ENCODE peak calls at places on chromosomes 7 and 10, in seven cellular contexts. C is DND-41, A is endothelial cell of umbilical vein, W is fibroblast of lung, P is neural progenitor cell, M is MM.1S, I is GM23248. H is an unnamed sample.

GRCh38 chr7:92158660-92159575 is 20.0 kb downstream of the LRRD1 start:
- DNase-seq in C (no peak), A (no peak), W (peak), P (no peak), M (peak), I (peak), H (peak)

GRCh38 chr10:110571093-110571743 is 3.7 kb downstream of the SMC3 start:
- DNase-seq in C (no peak), A (no peak), W (no peak), P (no peak), M (no peak), I (no peak), H (no peak)

GRCh38 chr10:101063548-101064414 is 2.0 kb downstream of the KAZALD1 start:
- DNase-seq in C (no peak), A (peak), W (no peak), P (peak), M (peak), I (no peak), H (no peak)

GRCh38 chr10:70834448-70835151 is 18.9 kb downstream of the SGPL1 start:
- DNase-seq in C (no peak), A (no peak), W (no peak), P (no peak), M (no peak), I (no peak), H (no peak)

GRCh38 chr7:18583305-18583704 is 87.8 kb downstream of the HDAC9 start:
- DNase-seq in C (no peak), A (no peak), W (peak), P (no peak), M (no peak), I (peak), H (no peak)

GRCh38 chr7:96719164-96719563 is 9.5 kb upstream of the SEM1 start:
- DNase-seq in C (no peak), A (no peak), W (no peak), P (no peak), M (no peak), I (no peak), H (no peak)

GRCh38 chr10:102024799-102025198 is 31.2 kb downstream of the ARMH3 start:
- DNase-seq in C (no peak), A (no peak), W (no peak), P (no peak), M (no peak), I (no peak), H (no peak)

GRCh38 chr7:155763122-155763521 is 49.1 kb downstream of the SHH start:
- DNase-seq in C (peak), A (no peak), W (no peak), P (no peak), M (no peak), I (no peak), H (no peak)

GRCh38 chr7:118372530-118372929 is 148.0 kb downstream of the ANKRD7 start:
- DNase-seq in C (peak), A (peak), W (peak), P (no peak), M (peak), I (peak), H (no peak)

GRCh38 chr10:120505866-120506265 is 48.8 kb downstream of the PLPP4 start:
- DNase-seq in C (no peak), A (no peak), W (no peak), P (no peak), M (no peak), I (peak), H (no peak)

GRCh38 chr10:36489928-36490279 is 635.5 kb upstream of the ANKRD30A start:
- DNase-seq in C (no peak), A (no peak), W (peak), P (no peak), M (no peak), I (peak), H (peak)

GRCh38 chr10:70145666-70146488 is 623 bp downstream of the TYSND1 start:
- DNase-seq in C (peak), A (peak), W (peak), P (peak), M (peak), I (peak), H (peak)

DNA sequence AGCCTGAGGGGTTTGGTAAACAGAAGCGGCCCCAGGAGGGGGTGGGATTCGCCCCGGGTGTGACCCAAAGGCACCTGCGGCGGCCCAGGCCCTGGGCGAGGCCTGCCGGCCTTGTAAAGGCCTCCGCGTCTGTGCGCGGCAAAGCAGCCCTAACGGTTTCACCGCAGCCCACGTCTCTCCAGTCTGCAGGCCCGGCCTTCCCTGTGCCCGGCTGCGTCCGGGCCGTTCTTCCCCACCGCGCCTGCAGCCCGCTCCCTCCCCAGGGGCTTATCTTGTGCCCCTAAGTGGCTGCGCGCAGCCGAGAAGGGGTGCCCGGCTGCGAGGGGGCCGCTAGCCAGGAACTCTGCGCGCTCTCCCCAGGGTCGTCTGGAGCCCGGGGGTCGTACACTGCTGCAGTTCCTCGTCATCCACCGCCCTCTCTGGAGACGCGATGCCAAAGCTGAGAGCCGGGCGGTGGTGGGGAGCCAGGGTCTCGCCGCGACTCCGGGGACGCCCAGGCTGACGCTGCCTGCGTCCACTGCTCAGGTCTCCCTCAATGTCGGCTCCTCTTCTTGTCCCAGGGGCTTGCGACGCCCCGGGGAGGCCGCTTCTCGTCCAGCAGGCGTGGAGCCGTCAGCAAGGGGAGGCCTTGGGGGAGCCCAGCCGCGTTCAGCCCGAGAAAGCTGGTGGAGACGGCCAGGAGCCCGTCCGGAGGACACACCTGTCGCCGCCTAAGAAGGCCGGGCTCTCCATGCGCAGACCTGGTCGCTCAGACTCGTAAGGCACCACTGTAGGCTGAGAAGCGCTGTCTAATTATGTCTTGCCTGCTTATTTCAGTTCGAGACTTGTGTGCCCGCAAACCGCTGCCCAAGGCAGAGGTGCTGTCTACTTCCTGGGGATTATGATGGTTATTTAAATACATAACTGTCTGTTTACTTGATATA is 132.3 kb downstream of the SPAG6 start:
- DNase-seq in C (no peak), A (no peak), W (no peak), P (peak), M (no peak), I (no peak), H (no peak)
- TF ChIP-seq EZH2 in C (no peak), A (no peak), W (no peak), P (peak), M (no peak), I (no peak), H (no peak)

DNA sequence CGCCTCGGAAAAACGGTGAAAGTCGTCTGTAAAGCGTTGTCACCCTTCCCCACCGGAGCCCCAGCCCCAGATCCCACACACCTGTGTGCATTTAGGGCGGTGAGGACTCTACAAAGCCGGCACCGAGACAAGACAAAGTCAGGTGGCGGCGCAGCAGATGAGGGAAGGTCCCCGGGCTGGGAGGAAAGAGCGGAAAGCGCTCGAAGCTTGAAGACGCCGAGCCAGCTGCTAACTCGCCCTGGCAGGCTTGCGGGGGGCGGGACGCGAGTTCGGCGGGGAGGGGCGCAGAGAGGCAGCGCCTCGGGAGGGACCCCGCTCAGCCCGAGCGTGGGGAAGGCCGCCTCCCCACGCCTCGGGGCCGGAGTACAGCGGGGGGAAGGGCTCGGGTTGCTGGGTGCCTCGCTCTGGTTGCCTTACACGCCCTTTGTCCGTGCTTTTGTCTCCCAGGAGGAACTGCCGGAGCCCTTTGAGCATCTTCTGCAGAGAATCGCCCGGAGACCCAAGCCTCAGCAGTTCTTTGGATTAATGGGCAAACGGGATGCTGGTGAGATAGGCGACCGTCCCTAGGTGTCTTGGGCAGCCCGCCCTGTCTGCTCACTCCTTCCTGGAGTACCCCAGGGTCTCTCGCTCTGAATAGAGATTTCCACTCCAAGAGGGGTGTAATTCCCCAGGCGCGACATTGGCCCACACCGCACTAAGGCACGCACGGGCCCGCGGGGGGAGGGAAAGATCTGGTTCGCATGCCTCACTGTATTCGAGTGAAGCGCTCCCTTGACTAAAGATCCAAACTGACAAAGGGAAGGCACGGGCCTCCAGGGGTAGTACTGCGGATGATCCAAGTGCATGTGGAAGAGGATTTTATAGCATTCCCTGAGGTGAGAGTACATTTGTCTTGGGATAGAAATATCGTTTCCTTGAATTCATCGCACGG is 1.7 kb downstream of the TAC1 start:
- DNase-seq in C (no peak), A (no peak), W (no peak), P (peak), M (no peak), I (peak), H (no peak)
- H2AFZ ChIP-seq in C (no peak), A (no peak), W (no peak), P (peak), M (peak), I (peak), H (no peak)

DNA sequence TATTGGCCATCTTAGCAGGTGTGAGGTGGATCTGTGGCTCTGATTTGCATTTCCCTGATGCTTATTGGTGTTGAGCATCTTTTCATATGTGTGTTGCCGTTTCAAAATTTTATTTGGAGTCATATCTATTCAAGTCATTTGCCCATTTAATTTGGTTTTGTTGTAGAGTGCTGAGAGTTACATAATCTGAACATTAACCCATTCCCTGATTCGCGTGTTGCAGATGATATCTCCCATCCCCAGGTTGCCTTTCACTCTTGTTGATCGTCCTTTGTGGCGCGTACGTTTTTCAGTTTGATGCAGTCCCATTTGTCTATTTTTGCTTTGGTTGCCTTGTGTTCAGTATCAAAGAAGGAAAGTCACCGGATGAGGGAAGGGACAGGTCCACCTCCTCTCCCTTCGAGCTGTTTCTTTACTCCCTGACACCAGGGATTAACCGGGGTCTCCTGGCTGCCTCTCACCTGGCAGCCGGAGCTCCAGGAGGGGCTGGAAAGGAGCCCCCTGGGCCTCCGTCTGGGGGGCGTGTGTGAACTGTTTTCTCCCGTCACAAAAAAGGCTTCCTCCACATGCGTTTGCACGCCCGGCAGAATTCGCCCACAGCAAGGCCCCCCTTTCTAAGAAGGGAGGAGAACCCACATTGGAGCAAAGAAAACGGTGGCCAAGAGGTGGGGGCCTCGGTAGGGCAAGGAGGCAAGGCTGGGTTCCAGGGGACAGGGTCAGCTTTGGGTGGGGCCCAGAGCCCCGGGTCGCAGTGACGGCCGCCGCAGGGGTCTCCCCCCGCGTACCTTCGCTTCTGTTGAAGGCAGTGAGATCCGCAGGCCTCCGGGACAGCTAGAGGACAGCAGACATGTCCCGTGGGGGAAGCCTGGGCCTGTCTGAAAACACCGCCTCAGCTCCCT is 8.3 kb downstream of the MNX1 start:
- DNase-seq in C (no peak), A (no peak), W (no peak), P (peak), M (peak), I (no peak), H (no peak)
- TF ChIP-seq EZH2 in C (no peak), A (peak), W (peak), P (peak), M (no peak), I (peak), H (no peak)

DNA sequence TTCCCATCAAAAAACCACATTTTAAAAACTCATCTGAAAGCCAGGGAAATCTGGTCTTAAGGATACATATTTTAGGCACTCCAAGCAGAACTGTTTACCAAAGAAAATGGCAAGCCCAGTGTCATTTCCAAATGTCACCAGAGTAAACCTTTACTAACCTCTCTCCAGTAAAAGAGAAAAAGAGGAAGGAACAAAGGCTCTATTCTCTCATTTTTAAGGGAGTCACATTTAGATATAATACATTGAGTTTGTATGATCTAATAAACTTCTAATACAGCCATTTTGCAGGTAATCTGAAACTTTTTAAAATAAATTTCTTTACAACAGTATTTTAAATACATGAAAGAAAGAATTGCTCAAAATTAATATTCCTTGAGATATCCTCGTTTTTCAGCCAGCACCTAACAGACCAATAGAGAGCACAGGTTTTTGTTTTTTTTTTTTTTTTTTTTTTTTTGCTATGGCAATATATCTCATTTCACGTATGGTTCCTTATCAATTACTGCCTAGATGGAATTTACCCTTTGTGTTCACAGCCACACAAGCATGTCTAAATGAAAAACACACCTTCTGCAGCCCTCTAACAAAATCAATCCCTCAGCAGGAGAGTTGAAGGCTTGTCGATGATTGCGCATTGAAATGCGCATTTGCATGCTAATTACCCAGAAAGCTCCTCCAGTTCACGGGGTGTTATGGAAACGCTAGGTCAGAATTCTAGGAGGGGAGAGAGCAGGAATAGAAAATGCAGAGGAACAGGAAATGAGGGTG is 39.8 kb upstream of the MSRB2 start:
- DNase-seq in C (no peak), A (no peak), W (no peak), P (peak), M (no peak), I (no peak), H (no peak)
- H2AFZ ChIP-seq in C (no peak), A (no peak), W (no peak), P (peak), M (no peak), I (no peak), H (no peak)